ENCODE peak calls at places on chromosomes 6 and 20, in seven cellular contexts. P is tibial artery, V is heart left ventricle, G is tibial nerve, M is PC-9, Q is psoas muscle, I is Panc1. L is an unnamed sample. For H3K36me3, the result is how much of the 10 kb centered on the place peaks cover.

GRCh38 chr6:170057034-170057734 is 233.7 kb downstream of the DLL1 start:
- DNase-seq in P (peak), V (no peak), G (no peak), M (no peak), Q (no peak), I (no peak), L (no peak)

GRCh38 chr6:130293800-130294199 is 71.0 kb upstream of the SAMD3 start:
- DNase-seq in P (no peak), V (no peak), G (no peak), M (no peak), Q (no peak), I (peak), L (no peak)

GRCh38 chr6:41023114-41023513 is 15.9 kb downstream of the UNC5CL start:
- DNase-seq in P (no peak), V (no peak), G (no peak), M (no peak), Q (no peak), I (no peak), L (no peak)

GRCh38 chr20:19926581-19926980 is 90.6 kb upstream of the NAA20 start:
- DNase-seq in P (no peak), V (no peak), G (no peak), M (no peak), Q (no peak), I (no peak), L (no peak)

GRCh38 chr6:113909224-113909856 is 52.2 kb downstream of the MARCKS start:
- DNase-seq in P (no peak), V (no peak), G (no peak), M (peak), Q (no peak), I (peak), L (no peak)

GRCh38 chr20:17654649-17655285 is 27.3 kb downstream of the RRBP1 start:
- DNase-seq in P (peak), V (no peak), G (peak), M (no peak), Q (peak), I (no peak), L (no peak)

GRCh38 chr6:5333653-5334052 is 72.3 kb downstream of the FARS2 start:
- DNase-seq in P (no peak), V (no peak), G (no peak), M (no peak), Q (no peak), I (no peak), L (no peak)

GRCh38 chr20:16554766-16555543 is 18.3 kb downstream of the KIF16B start:
- DNase-seq in P (no peak), V (no peak), G (no peak), M (peak), Q (no peak), I (no peak), L (no peak)

GRCh38 chr6:143673638-143674037 is 4.1 kb upstream of the PHACTR2 start:
- DNase-seq in P (no peak), V (no peak), G (no peak), M (peak), Q (no peak), I (no peak), L (no peak)

GRCh38 chr6:13272131-13273046 is 55.9 kb downstream of the TBC1D7 start:
- DNase-seq in P (peak), V (peak), G (peak), M (no peak), Q (peak), I (no peak), L (peak)

GRCh38 chr6:129141499-129141898 is 258.6 kb downstream of the LAMA2 start:
- DNase-seq in P (no peak), V (no peak), G (no peak), M (no peak), Q (no peak), I (no peak), L (no peak)

GRCh38 chr6:52410979-52411378 is 9.2 kb upstream of the EFHC1 start:
- DNase-seq in P (no peak), V (no peak), G (no peak), M (no peak), Q (no peak), I (no peak), L (no peak)

GRCh38 chr6:56270812-56271441 is 23.5 kb upstream of the COL21A1 start:
- DNase-seq in P (no peak), V (no peak), G (no peak), M (no peak), Q (no peak), I (no peak), L (no peak)

GRCh38 chr6:56266011-56266410 is 18.6 kb upstream of the COL21A1 start:
- DNase-seq in P (no peak), V (no peak), G (no peak), M (no peak), Q (no peak), I (no peak), L (no peak)

GRCh38 chr6:56263586-56264295 is 16.4 kb upstream of the COL21A1 start:
- DNase-seq in P (no peak), V (no peak), G (no peak), M (no peak), Q (no peak), I (no peak), L (no peak)

GRCh38 chr6:56268266-56268665 is 20.9 kb upstream of the COL21A1 start:
- DNase-seq in P (no peak), V (no peak), G (no peak), M (no peak), Q (no peak), I (no peak), L (no peak)
- TF ChIP-seq CTCF in P (no peak), V (no peak), G (no peak), M (no peak), Q (no peak), I (no peak), L (no peak)

DNA sequence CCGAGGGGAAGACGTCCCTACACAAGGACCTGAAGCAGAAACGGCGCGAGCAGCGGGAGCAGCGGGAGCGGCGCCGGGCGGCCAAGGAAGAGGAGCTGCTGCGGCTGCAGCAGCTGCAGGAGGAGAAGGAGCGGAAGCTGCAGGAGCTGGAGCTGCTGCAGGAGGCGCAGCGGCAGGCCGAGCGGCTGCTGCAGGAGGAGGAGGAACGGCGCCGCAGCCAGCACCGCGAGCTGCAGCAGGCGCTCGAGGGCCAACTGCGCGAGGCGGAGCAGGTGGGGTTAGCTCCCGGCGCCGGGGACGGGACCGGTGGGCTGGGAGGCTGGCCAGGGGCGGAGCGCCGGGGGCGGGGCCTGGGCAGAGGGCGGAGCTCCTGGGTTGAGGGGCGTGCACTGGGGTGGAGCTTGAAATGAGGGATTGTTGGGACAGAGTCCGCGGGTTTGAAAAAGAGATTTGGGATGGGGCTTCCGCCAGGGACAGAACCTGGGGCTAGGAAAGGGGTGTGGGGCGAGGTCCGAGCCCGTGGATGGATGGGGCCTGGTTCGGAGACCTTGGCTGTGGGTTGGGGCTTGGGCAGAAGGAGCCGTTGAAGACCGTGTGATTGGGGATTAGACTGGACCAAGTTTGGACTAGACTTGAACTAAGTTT is 20.7 kb downstream of the DEF6 start:
- DNase-seq in P (peak), V (peak), G (peak), M (no peak), Q (peak), I (no peak), L (no peak)
- H3K4me3 ChIP-seq in P (peak), V (peak), G (peak), M (no peak), Q (peak), I (peak), L (no peak)

GRCh38 chr20:25481235-25481917 is 73.9 kb downstream of the GINS1 start:
- DNase-seq in P (no peak), V (no peak), G (no peak), M (no peak), Q (peak), I (no peak), L (no peak)
- H3K36me3 ChIP-seq in P (under half), V (under half), G (under half), M (under half), Q (under half), I (under half), L (under half)

GRCh38 chr6:110527516-110527915 is 51.1 kb upstream of the SLC22A16 start:
- DNase-seq in P (no peak), V (no peak), G (no peak), M (no peak), Q (no peak), I (no peak), L (no peak)

GRCh38 chr6:110529355-110529754 is 52.9 kb upstream of the SLC22A16 start:
- DNase-seq in P (no peak), V (no peak), G (no peak), M (peak), Q (no peak), I (no peak), L (no peak)

GRCh38 chr6:110528930-110529325 is 52.5 kb upstream of the SLC22A16 start:
- DNase-seq in P (no peak), V (no peak), G (no peak), M (no peak), Q (no peak), I (no peak), L (no peak)

GRCh38 chr6:110526731-110527130 is 50.3 kb upstream of the SLC22A16 start:
- DNase-seq in P (no peak), V (no peak), G (no peak), M (no peak), Q (no peak), I (no peak), L (no peak)

DNA sequence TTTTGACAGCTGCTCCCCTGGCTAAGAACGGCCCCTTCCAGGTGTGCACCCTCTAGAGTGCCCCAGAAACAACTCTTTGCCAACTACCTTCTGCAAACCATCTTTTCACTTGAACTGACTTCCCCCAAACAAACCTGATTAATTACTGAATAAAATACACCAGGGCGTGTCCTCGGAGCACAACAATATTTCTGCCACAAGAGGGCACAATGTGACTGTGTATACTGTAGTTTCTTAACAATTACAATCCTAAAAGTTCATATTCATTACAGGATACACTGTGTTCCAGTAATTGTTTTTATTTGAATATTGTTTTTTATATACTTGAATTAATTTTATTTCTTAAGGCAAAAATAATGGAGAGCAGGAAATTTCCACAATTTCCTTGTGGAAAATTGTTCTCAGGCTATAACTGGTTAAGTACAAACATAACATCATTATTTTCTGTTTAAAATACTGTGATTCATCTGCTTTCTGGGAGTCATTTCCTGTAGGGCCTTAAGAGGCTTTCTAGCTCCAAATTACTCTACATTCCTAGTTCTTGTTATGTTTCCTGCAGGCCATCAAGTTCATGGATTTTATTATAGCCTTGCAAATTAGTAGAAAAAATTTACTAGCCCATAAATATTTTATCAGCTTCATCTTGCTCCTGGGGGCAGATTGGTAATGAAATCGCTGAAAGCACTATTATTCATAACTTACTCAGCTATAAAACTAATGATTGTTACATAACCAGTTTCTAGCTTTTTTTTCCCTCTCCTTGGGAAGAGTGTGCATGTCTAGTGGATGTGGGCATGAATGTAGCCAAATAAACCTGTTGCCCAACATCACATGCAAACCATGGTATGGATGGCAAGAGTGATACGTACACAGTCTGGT is 51.9 kb upstream of the SLC22A16 start:
- DNase-seq in P (no peak), V (peak), G (peak), M (peak), Q (no peak), I (peak), L (peak)
- TF ChIP-seq CTCF in P (peak), V (peak), G (peak), M (peak), Q (peak), I (peak), L (peak)

DNA sequence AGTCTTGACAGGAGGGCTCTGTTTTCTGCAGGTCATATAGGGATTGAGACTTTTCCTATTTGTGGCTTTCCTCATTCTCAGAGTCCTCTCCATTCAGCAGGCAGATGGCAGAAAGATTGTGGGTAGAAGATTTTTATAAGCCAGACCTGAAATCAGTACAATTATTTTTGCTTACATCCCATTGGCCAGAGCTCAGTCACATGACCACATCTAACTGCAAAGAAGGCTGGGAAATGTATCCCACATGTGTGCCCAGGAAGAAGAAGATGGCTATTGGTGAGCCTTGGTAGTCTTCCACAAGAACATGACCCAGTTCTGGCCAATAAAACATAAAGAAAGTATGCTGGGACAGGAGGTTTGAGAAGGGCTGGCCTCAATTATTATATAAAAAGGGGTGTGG is 21.5 kb upstream of the CCN5 start:
- DNase-seq in P (peak), V (no peak), G (no peak), M (no peak), Q (no peak), I (no peak), L (no peak)
- H3K4me3 ChIP-seq in P (no peak), V (no peak), G (no peak), M (no peak), Q (no peak), I (no peak), L (no peak)

DNA sequence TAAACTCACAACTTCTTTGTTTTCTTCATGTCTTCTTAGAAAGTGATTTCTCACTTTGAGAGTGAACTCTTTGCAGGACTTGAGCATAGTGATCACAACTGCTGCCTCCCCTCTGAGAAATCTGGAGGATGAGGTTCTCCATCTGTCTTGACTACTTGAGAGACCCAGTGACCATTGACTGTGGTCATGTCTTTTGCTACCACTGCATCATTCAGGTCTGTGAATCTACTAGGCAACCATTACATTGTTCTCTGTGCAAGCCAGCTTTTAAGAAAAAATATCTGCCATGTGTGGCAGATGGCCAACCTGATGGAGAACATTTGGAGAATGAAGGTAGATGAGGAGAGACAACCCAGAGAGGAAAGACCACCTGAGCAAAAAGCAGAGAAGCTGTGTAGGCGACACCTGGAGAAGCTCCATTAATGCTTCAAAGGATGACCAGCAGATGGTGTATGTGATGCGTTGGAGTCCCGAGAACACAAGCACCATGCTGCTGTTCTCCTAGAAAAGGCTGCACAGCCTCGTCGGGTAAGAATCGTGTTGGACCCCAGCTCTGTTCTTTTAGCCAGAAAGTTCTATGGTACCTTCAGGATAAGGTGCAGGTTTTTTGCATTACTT is 25.1 kb upstream of the TRIM26 start:
- DNase-seq in P (no peak), V (no peak), G (no peak), M (no peak), Q (no peak), I (peak), L (no peak)
- H3K36me3 ChIP-seq in P (under half), V (under half), G (under half), M (under half), Q (under half), I (under half), L (under half)